ENCODE peak calls at places on chromosomes 13 and 19, in four cellular contexts. One of them, this sample, is unnamed.
A peak's percentile ranks its signal among the peaks of the same experiment; 100 is the strongest.

GRCh38 chr19:49589391-49589790 is 1.6 kb upstream of the PRR12 start:
- DNase-seq in heart left ventricle: no peak
- DNase-seq in mammary epithelial cell: peak; percentile 9
- DNase-seq in upper lobe of right lung: no peak
- DNase-seq in this sample: no peak

GRCh38 chr13:113746143-113746525 is 12.9 kb upstream of the TMEM255B start:
- DNase-seq in mammary epithelial cell: no peak
- DNase-seq in upper lobe of right lung: no peak
- DNase-seq in heart left ventricle: no peak
- DNase-seq in this sample: no peak

GRCh38 chr13:45584816-45585215 is 30.7 kb downstream of the ERICH6B start:
- DNase-seq in upper lobe of right lung: no peak
- DNase-seq in mammary epithelial cell: peak; percentile 15
- DNase-seq in heart left ventricle: no peak
- DNase-seq in this sample: no peak

GRCh38 chr19:38529610-38530009 is 88.1 kb downstream of the MAP4K1 start:
- DNase-seq in mammary epithelial cell: no peak
- DNase-seq in upper lobe of right lung: no peak
- DNase-seq in heart left ventricle: no peak
- DNase-seq in this sample: no peak

GRCh38 chr13:110108348-110109139 is 198.4 kb downstream of the COL4A1 start:
- DNase-seq in heart left ventricle: peak; percentile 88
- DNase-seq in upper lobe of right lung: peak; percentile 86
- DNase-seq in mammary epithelial cell: peak; percentile 78
- DNase-seq in this sample: peak; percentile 93

GRCh38 chr19:15790096-15790495 is 2.6 kb downstream of the OR10H5 start:
- DNase-seq in mammary epithelial cell: no peak
- DNase-seq in upper lobe of right lung: no peak
- DNase-seq in heart left ventricle: no peak
- DNase-seq in this sample: no peak

GRCh38 chr13:57627663-57628062 is 3.9 kb upstream of the PCDH17 start:
- DNase-seq in heart left ventricle: no peak
- DNase-seq in mammary epithelial cell: no peak
- DNase-seq in upper lobe of right lung: no peak
- DNase-seq in this sample: no peak

GRCh38 chr19:53991224-53992113 is at the start of gene CACNG6:
- DNase-seq in heart left ventricle: no peak
- DNase-seq in mammary epithelial cell: no peak
- DNase-seq in upper lobe of right lung: no peak
- DNase-seq in this sample: no peak

GRCh38 chr19:50718255-50719118 is 1.1 kb downstream of the SHANK1 start:
- DNase-seq in heart left ventricle: peak; percentile 33
- DNase-seq in upper lobe of right lung: no peak
- DNase-seq in mammary epithelial cell: no peak
- DNase-seq in this sample: no peak

GRCh38 chr13:50292082-50292481 is 276.8 kb downstream of the KCNRG start:
- DNase-seq in mammary epithelial cell: no peak
- DNase-seq in upper lobe of right lung: no peak
- DNase-seq in heart left ventricle: no peak
- DNase-seq in this sample: no peak

GRCh38 chr13:41621716-41622508 is 164.6 kb downstream of the RGCC start:
- DNase-seq in heart left ventricle: no peak
- DNase-seq in mammary epithelial cell: no peak
- DNase-seq in upper lobe of right lung: no peak
- DNase-seq in this sample: no peak

GRCh38 chr19:56174550-56174949 is 1.3 kb upstream of the GALP start:
- DNase-seq in heart left ventricle: no peak
- DNase-seq in upper lobe of right lung: no peak
- DNase-seq in mammary epithelial cell: no peak
- DNase-seq in this sample: no peak

GRCh38 chr13:45441633-45442032 is 23.1 kb upstream of the COG3 start:
- DNase-seq in heart left ventricle: no peak
- DNase-seq in mammary epithelial cell: peak; percentile 79
- DNase-seq in upper lobe of right lung: no peak
- DNase-seq in this sample: no peak

GRCh38 chr13:113059891-113060290 is 45.7 kb upstream of the F7 start:
- DNase-seq in upper lobe of right lung: peak; percentile 42
- DNase-seq in mammary epithelial cell: no peak
- DNase-seq in heart left ventricle: no peak
- DNase-seq in this sample: no peak

GRCh38 chr13:40152145-40152544 is 496.7 kb downstream of the COG6 start:
- DNase-seq in mammary epithelial cell: peak; percentile 83
- DNase-seq in heart left ventricle: no peak
- DNase-seq in upper lobe of right lung: no peak
- DNase-seq in this sample: no peak

GRCh38 chr19:15265849-15266248 is 33.6 kb upstream of the EPHX3 start:
- DNase-seq in mammary epithelial cell: peak; percentile 48
- DNase-seq in heart left ventricle: peak; percentile 94
- DNase-seq in upper lobe of right lung: peak; percentile 88
- DNase-seq in this sample: peak; percentile 97

GRCh38 chr13:44439615-44440014 is 66.0 kb downstream of the SERP2 start:
- DNase-seq in upper lobe of right lung: no peak
- DNase-seq in heart left ventricle: no peak
- DNase-seq in mammary epithelial cell: no peak
- DNase-seq in this sample: no peak

GRCh38 chr19:8212212-8212611 is 3.0 kb downstream of the CERS4 start:
- DNase-seq in mammary epithelial cell: no peak
- DNase-seq in heart left ventricle: no peak
- DNase-seq in upper lobe of right lung: no peak
- DNase-seq in this sample: no peak

GRCh38 chr19:47005873-47006272 is 13.8 kb upstream of the NPAS1 start:
- DNase-seq in mammary epithelial cell: no peak
- DNase-seq in upper lobe of right lung: no peak
- DNase-seq in heart left ventricle: no peak
- DNase-seq in this sample: no peak

GRCh38 chr13:109698779-109699178 is 87.6 kb downstream of the IRS2 start:
- DNase-seq in heart left ventricle: no peak
- DNase-seq in upper lobe of right lung: no peak
- DNase-seq in mammary epithelial cell: peak; percentile 57
- DNase-seq in this sample: no peak

GRCh38 chr19:16148443-16149045 is 5.1 kb downstream of the HSH2D start:
- DNase-seq in mammary epithelial cell: no peak
- DNase-seq in upper lobe of right lung: no peak
- DNase-seq in heart left ventricle: no peak
- DNase-seq in this sample: no peak

GRCh38 chr19:3517638-3518037 is 11.5 kb downstream of the FZR1 start:
- DNase-seq in upper lobe of right lung: no peak
- DNase-seq in heart left ventricle: no peak
- DNase-seq in mammary epithelial cell: no peak
- DNase-seq in this sample: no peak

GRCh38 chr19:6041071-6041470 is 63.1 kb upstream of the RANBP3 start:
- DNase-seq in mammary epithelial cell: no peak
- DNase-seq in heart left ventricle: no peak
- DNase-seq in upper lobe of right lung: no peak
- DNase-seq in this sample: no peak

GRCh38 chr13:79745141-79745540 is 264.2 kb downstream of the NDFIP2 start:
- DNase-seq in mammary epithelial cell: no peak
- DNase-seq in upper lobe of right lung: no peak
- DNase-seq in heart left ventricle: no peak
- DNase-seq in this sample: no peak

DNA sequence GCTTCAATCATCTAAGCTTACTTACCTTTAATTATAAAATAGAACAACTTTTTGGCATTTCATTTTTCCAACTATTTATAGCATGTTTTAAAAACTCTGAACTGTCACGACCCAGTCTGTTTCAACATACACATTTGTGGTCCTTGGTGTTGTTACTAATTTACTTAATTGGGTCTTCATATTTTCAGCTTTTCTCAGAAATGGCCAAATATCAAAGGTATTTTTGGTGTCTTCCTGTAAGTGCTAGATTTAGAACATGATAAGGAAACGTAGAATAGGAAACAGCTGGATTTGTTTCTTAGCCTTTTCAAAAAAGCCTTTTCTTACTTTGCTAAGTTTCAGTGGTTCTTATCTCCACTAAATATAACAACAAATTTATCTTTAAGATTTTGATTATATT is 11.4 kb downstream of the LPAR6 start:
- DNase-seq in mammary epithelial cell: no peak
- DNase-seq in upper lobe of right lung: no peak
- DNase-seq in heart left ventricle: no peak
- DNase-seq in this sample: no peak
- H3K4me1 ChIP-seq in mammary epithelial cell: peaks cover 49% of the 10 kb centered on the region
- H3K4me1 ChIP-seq in upper lobe of right lung: peaks cover 42% of the 10 kb centered on the region
- H3K4me1 ChIP-seq in heart left ventricle: peaks cover 10% of the 10 kb centered on the region
- H3K4me1 ChIP-seq in this sample: peaks cover 41% of the 10 kb centered on the region

GRCh38 chr13:98975822-98976261 is 2.0 kb downstream of the DOCK9 start:
- DNase-seq in heart left ventricle: no peak
- DNase-seq in upper lobe of right lung: no peak
- DNase-seq in mammary epithelial cell: no peak
- DNase-seq in this sample: no peak

GRCh38 chr13:98977568-98978270 is at the start of gene DOCK9:
- DNase-seq in mammary epithelial cell: peak; percentile 76
- DNase-seq in heart left ventricle: peak; percentile 74
- DNase-seq in upper lobe of right lung: peak; percentile 69
- DNase-seq in this sample: peak; percentile 76

GRCh38 chr13:98978280-98978679 is 416 bp upstream of the DOCK9 start:
- DNase-seq in upper lobe of right lung: no peak
- DNase-seq in mammary epithelial cell: peak; percentile 93
- DNase-seq in heart left ventricle: no peak
- DNase-seq in this sample: no peak

GRCh38 chr13:98976941-98977340 is 923 bp downstream of the DOCK9 start:
- DNase-seq in mammary epithelial cell: no peak
- DNase-seq in upper lobe of right lung: no peak
- DNase-seq in heart left ventricle: no peak
- DNase-seq in this sample: no peak

GRCh38 chr13:98976338-98976737 is 1.5 kb downstream of the DOCK9 start:
- DNase-seq in heart left ventricle: no peak
- DNase-seq in mammary epithelial cell: no peak
- DNase-seq in upper lobe of right lung: no peak
- DNase-seq in this sample: no peak
- H3K4me1 ChIP-seq in heart left ventricle: peaks cover 8% of the 10 kb centered on the region
- H3K4me1 ChIP-seq in mammary epithelial cell: peaks cover 47% of the 10 kb centered on the region
- H3K4me1 ChIP-seq in upper lobe of right lung: peaks cover 28% of the 10 kb centered on the region
- H3K4me1 ChIP-seq in this sample: peaks cover 5% of the 10 kb centered on the region

DNA sequence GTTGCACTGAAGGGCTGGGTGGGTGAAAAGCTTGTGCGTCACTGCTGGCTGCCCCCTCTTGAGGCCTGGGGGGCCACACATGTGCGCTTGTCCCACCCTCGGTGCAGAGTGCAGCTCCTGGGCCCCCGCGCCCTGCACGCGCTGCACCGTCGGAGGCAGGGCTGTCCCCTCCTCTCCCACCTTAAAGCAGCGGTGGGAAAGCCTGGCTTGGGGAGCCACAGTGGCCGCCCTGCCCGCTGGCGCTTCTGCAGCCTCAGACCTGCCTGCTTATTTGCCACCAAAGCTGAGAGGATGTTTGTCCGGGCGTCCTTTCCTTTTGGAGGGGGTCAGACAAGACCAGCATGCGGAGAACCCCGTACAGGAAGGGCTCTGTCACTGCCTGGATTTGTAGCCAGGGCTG is 26.7 kb downstream of the PLEKHJ1 start:
- DNase-seq in upper lobe of right lung: no peak
- DNase-seq in heart left ventricle: no peak
- DNase-seq in mammary epithelial cell: no peak
- DNase-seq in this sample: no peak
- H3K4me1 ChIP-seq in upper lobe of right lung: peaks cover 4% of the 10 kb centered on the region
- H3K4me1 ChIP-seq in heart left ventricle: peaks cover 11% of the 10 kb centered on the region
- H3K4me1 ChIP-seq in mammary epithelial cell: no peaks in the 10 kb centered on the region
- H3K4me1 ChIP-seq in this sample: peaks cover 14% of the 10 kb centered on the region

GRCh38 chr19:18519962-18520847 is 1.7 kb downstream of the ELL start:
- DNase-seq in upper lobe of right lung: peak; percentile 83
- DNase-seq in heart left ventricle: peak; percentile 67
- DNase-seq in mammary epithelial cell: peak; percentile 77
- DNase-seq in this sample: peak; percentile 87
- H3K4me1 ChIP-seq in upper lobe of right lung: peaks cover 37% of the 10 kb centered on the region
- H3K4me1 ChIP-seq in heart left ventricle: peaks cover 5% of the 10 kb centered on the region
- H3K4me1 ChIP-seq in mammary epithelial cell: peaks cover 18% of the 10 kb centered on the region
- H3K4me1 ChIP-seq in this sample: no peaks in the 10 kb centered on the region

DNA sequence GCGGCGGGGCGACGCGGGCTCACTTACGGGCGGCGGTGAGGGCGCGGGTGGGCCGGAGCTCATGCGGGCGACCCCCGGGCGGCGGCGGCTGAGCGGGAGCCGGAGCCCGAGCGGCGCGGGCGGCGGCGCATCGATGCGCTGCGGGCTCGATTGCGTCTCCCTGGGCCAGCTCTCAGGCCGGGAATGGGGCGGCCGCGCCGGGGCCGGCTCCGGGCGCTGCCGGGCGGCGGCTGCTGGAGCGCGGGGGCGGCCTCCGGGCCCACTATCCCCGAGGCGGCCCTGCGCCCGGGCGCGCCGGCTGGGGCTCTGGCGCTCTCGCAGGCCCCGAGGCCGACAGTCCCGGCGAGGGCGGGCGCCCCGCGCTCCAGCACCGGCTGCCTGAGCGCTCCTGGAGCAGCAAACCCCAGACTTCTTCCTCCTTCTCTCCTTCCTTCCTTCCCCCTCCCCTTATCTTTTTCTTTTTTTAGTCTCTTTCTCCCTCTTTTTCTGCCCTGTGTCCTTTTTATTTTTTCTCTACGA is 1.5 kb upstream of the TSHZ3 start:
- DNase-seq in upper lobe of right lung: peak; percentile 81
- DNase-seq in heart left ventricle: peak; percentile 62
- DNase-seq in mammary epithelial cell: peak; percentile 56
- DNase-seq in this sample: no peak
- H3K4me1 ChIP-seq in upper lobe of right lung: peaks cover 15% of the 10 kb centered on the region
- H3K4me1 ChIP-seq in heart left ventricle: peaks cover 8% of the 10 kb centered on the region
- H3K4me1 ChIP-seq in mammary epithelial cell: peaks cover 20% of the 10 kb centered on the region
- H3K4me1 ChIP-seq in this sample: no peaks in the 10 kb centered on the region

GRCh38 chr13:111142472-111142871 is 27.4 kb downstream of the ARHGEF7 start:
- DNase-seq in mammary epithelial cell: no peak
- DNase-seq in heart left ventricle: no peak
- DNase-seq in upper lobe of right lung: no peak
- DNase-seq in this sample: no peak

GRCh38 chr13:111140562-111141105 is 25.5 kb downstream of the ARHGEF7 start:
- DNase-seq in upper lobe of right lung: no peak
- DNase-seq in mammary epithelial cell: no peak
- DNase-seq in heart left ventricle: no peak
- DNase-seq in this sample: no peak

GRCh38 chr13:111145071-111145470 is 30.0 kb downstream of the ARHGEF7 start:
- DNase-seq in heart left ventricle: no peak
- DNase-seq in upper lobe of right lung: no peak
- DNase-seq in mammary epithelial cell: no peak
- DNase-seq in this sample: no peak

GRCh38 chr13:111143875-111144540 is 28.9 kb downstream of the ARHGEF7 start:
- DNase-seq in heart left ventricle: no peak
- DNase-seq in mammary epithelial cell: no peak
- DNase-seq in upper lobe of right lung: no peak
- DNase-seq in this sample: no peak

DNA sequence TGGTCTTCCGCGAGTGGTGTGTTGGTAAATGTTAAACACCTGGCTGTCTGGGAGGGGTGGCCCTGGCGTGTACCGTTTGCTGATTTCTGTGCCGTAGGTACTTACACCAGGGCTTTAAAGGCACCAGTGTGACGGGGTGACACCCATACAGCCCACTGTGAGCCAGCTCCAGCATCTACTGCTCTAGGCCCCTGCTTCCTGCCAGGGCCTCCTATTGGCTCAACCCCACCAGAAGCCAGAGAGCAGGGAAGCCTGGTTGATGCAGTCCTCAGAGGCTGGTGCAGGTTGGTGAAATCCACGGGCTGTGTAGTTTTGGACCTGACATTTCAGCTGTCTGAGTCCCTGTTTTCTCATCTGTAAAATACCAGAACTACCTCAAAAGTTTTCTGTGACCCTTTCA is 30.4 kb downstream of the ARHGEF7 start:
- DNase-seq in upper lobe of right lung: no peak
- DNase-seq in heart left ventricle: no peak
- DNase-seq in mammary epithelial cell: no peak
- DNase-seq in this sample: no peak
- H3K4me1 ChIP-seq in upper lobe of right lung: no peaks in the 10 kb centered on the region
- H3K4me1 ChIP-seq in heart left ventricle: peaks cover 14% of the 10 kb centered on the region
- H3K4me1 ChIP-seq in mammary epithelial cell: no peaks in the 10 kb centered on the region
- H3K4me1 ChIP-seq in this sample: no peaks in the 10 kb centered on the region